ENCODE peak calls at places on chromosomes 2 and 18, in eight cellular contexts. O is HCT116, J is GM23248, E is GM23338, Y is neural progenitor cell, B is SK-N-SH, M is OCI-LY7, T is hepatocyte. K is an unnamed sample.

GRCh38 chr2:22487036-22487435 is 897.9 kb upstream of the KLHL29 start:
- DNase-seq in T (no peak), B (peak; percentile 5), E (no peak), J (no peak), Y (peak; percentile 16), M (no peak), O (no peak), K (no peak)

GRCh38 chr2:37873229-37873628 is 51.9 kb upstream of the RMDN2 start:
- DNase-seq in O (no peak), Y (no peak), J (no peak), B (no peak), E (peak; percentile 43), M (no peak), T (no peak), K (no peak)

GRCh38 chr2:221124542-221125235 is 447.4 kb downstream of the EPHA4 start:
- DNase-seq in J (peak; percentile 52), O (no peak), E (peak; percentile 38), M (no peak), B (no peak), Y (no peak), T (no peak), K (no peak)

GRCh38 chr2:25316101-25316500 is 25.6 kb downstream of the DNMT3A start:
- DNase-seq in T (no peak), E (no peak), Y (no peak), B (no peak), J (no peak), M (no peak), O (no peak), K (no peak)

GRCh38 chr2:79294994-79295393 is 135.4 kb upstream of the REG3A start:
- DNase-seq in M (no peak), J (no peak), B (no peak), T (no peak), Y (no peak), E (no peak), O (no peak), K (no peak)

GRCh38 chr2:135999899-136000298 is 14.5 kb upstream of the DARS1 start:
- DNase-seq in E (no peak), M (no peak), T (no peak), J (no peak), Y (peak; percentile 31), O (no peak), B (no peak), K (no peak)

GRCh38 chr2:178177066-178177679 is 17.1 kb upstream of the OSBPL6 start:
- DNase-seq in T (no peak), B (no peak), E (no peak), M (no peak), J (peak; percentile 80), Y (no peak), O (no peak), K (peak; percentile 57)

GRCh38 chr18:62045316-62045715 is 141.5 kb downstream of the PIGN start:
- DNase-seq in Y (no peak), E (no peak), T (no peak), J (no peak), M (no peak), B (no peak), O (no peak), K (no peak)

GRCh38 chr2:223711596-223712326 is 109.6 kb upstream of the SCG2 start:
- DNase-seq in J (no peak), O (no peak), B (no peak), M (no peak), E (no peak), T (no peak), Y (no peak), K (no peak)

GRCh38 chr2:85579266-85579935 is 2.0 kb downstream of the VAMP8 start:
- DNase-seq in B (no peak), J (no peak), E (no peak), Y (no peak), O (no peak), T (no peak), M (peak; percentile 41), K (no peak)

GRCh38 chr2:118202707-118203303 is 114.5 kb downstream of the INSIG2 start:
- DNase-seq in M (peak; percentile 58), T (peak; percentile 67), O (no peak), Y (peak; percentile 76), B (peak; percentile 54), E (peak; percentile 85), J (peak; percentile 80), K (peak; percentile 61)

GRCh38 chr2:126877861-126878565 is 20.7 kb upstream of the TEX51 start:
- DNase-seq in J (no peak), O (no peak), E (no peak), M (no peak), Y (no peak), T (no peak), B (no peak), K (no peak)

GRCh38 chr2:33298233-33298632 is 178.2 kb upstream of the RASGRP3 start:
- DNase-seq in M (no peak), E (no peak), B (no peak), J (peak; percentile 80), O (no peak), Y (no peak), T (no peak), K (peak; percentile 45)

GRCh38 chr2:222239091-222239490 is 59.7 kb downstream of the PAX3 start:
- DNase-seq in J (no peak), Y (peak; percentile 77), T (no peak), B (no peak), M (no peak), E (peak; percentile 29), O (no peak), K (no peak)

GRCh38 chr2:112674229-112674628 is 28.5 kb downstream of the SLC20A1 start:
- DNase-seq in M (no peak), B (no peak), E (no peak), O (no peak), T (no peak), Y (no peak), J (no peak), K (no peak)

GRCh38 chr2:71833855-71834554 is 313.7 kb downstream of the CYP26B1 start:
- DNase-seq in O (no peak), Y (no peak), J (peak; percentile 76), T (no peak), B (no peak), E (no peak), M (no peak), K (peak; percentile 83)

GRCh38 chr2:7450188-7451156 is 533.3 kb downstream of the RNF144A start:
- DNase-seq in O (no peak), B (no peak), M (no peak), E (no peak), T (no peak), Y (no peak), J (no peak), K (no peak)

GRCh38 chr18:65146615-65147014 is 604.2 kb upstream of the CDH7 start:
- DNase-seq in M (no peak), J (no peak), Y (no peak), T (no peak), O (no peak), B (no peak), E (no peak), K (no peak)

GRCh38 chr2:106117882-106118684 is 76.0 kb downstream of the UXS1 start:
- DNase-seq in Y (no peak), E (no peak), T (no peak), B (no peak), O (no peak), M (no peak), J (no peak), K (peak; percentile 30)

GRCh38 chr18:60892855-60893254 is 440.4 kb upstream of the CDH20 start:
- DNase-seq in J (peak; percentile 50), E (no peak), B (no peak), Y (no peak), T (peak; percentile 35), M (no peak), O (peak; percentile 41), K (peak; percentile 91)

GRCh38 chr2:107785756-107786155 is 40.9 kb upstream of the RGPD4 start:
- DNase-seq in E (no peak), J (no peak), B (no peak), T (no peak), M (no peak), Y (no peak), O (no peak), K (no peak)

GRCh38 chr2:101802329-101802728 is 104.8 kb downstream of the MAP4K4 start:
- DNase-seq in B (no peak), M (no peak), T (peak; percentile 56), O (no peak), J (no peak), Y (no peak), E (no peak), K (peak; percentile 33)
- H3K27ac ChIP-seq in B (no peak overlapping the region), M (no peak overlapping the region), T (peak overlapping the region; percentile 92), O (no peak overlapping the region), J (no peak overlapping the region), Y (no peak overlapping the region), E (no peak overlapping the region), K (no peak overlapping the region)

GRCh38 chr2:16654775-16655456 is 10.7 kb downstream of the CYRIA start:
- DNase-seq in E (no peak), O (no peak), T (no peak), Y (no peak), J (no peak), M (peak; percentile 67), B (no peak), K (no peak)
- TF ChIP-seq EZH2phosphoT487 in E (no peak), O (no peak), T (no peak), Y (no peak), J (no peak), M (no peak), B (no peak), K (no peak)

GRCh38 chr2:205972113-205972512 is 113.9 kb downstream of the INO80D start:
- DNase-seq in O (no peak), T (peak; percentile 40), J (no peak), B (no peak), Y (no peak), E (no peak), M (no peak), K (peak; percentile 65)
- H3K27ac ChIP-seq in O (no peak overlapping the region), T (peak overlapping the region; percentile 61), J (no peak overlapping the region), B (no peak overlapping the region), Y (no peak overlapping the region), E (no peak overlapping the region), M (no peak overlapping the region), K (no peak overlapping the region)

GRCh38 chr18:839224-840079 is 27.4 kb upstream of the YES1 start:
- DNase-seq in Y (peak; percentile 87), T (peak; percentile 89), E (peak; percentile 93), M (peak; percentile 72), B (peak; percentile 83), O (peak; percentile 68), J (peak; percentile 84), K (peak; percentile 93)

GRCh38 chr18:834086-834720 is 22.2 kb upstream of the YES1 start:
- DNase-seq in T (no peak), M (no peak), E (no peak), J (no peak), O (no peak), Y (no peak), B (no peak), K (no peak)

GRCh38 chr18:840080-840408 is 28.0 kb upstream of the YES1 start:
- DNase-seq in J (no peak), B (no peak), O (no peak), T (no peak), Y (no peak), M (no peak), E (no peak), K (no peak)

GRCh38 chr18:841647-842370 is 29.8 kb upstream of the YES1 start:
- DNase-seq in O (no peak), J (no peak), M (no peak), Y (no peak), B (no peak), T (no peak), E (no peak), K (no peak)

DNA sequence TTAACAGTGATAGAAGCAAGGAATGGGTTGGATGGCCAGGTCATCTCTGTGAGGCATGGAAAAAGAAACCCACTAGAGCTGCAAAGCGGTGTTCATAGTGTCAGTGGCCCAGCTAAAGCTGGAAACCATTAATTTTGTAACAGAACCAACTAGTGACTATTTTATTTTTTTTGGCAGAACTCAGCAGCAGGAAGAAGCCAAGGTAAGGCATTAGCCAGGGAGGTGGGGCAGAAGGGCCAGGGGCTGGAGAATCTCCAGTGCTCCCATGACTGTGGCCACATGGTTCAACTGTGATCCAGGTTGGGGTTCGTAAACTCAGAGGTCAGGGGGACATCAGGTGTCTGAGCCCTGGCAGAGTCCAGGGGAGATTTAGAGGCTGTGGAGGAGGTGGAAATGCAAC is 25.9 kb upstream of the YES1 start:
- DNase-seq in O (no peak), B (no peak), T (no peak), Y (no peak), J (peak; percentile 14), M (no peak), E (no peak), K (no peak)
- TF ChIP-seq EZH2phosphoT487 in O (no peak), B (no peak), T (no peak), Y (no peak), J (no peak), M (no peak), E (no peak), K (no peak)